ENCODE peak calls at places on chromosomes 3 and 15, in four cellular contexts. One of them, this sample, is unnamed.

GRCh38 chr3:138781012-138781470 is 53.7 kb downstream of the PIK3CB start:
- DNase-seq in K562: no peak
- DNase-seq in HCT116: no peak
- DNase-seq in HepG2: no peak
- DNase-seq in this sample: no peak

GRCh38 chr3:110362756-110363155 is 708.9 kb upstream of the NECTIN3 start:
- DNase-seq in K562: no peak
- DNase-seq in HCT116: no peak
- DNase-seq in HepG2: no peak
- DNase-seq in this sample: no peak

GRCh38 chr3:42501321-42501680 is 1.1 kb upstream of the VIPR1 start:
- DNase-seq in K562: no peak
- DNase-seq in HCT116: no peak
- DNase-seq in HepG2: no peak
- DNase-seq in this sample: no peak

GRCh38 chr15:71444866-71445590 is 329.8 kb downstream of the THSD4 start:
- DNase-seq in K562: no peak
- DNase-seq in HCT116: no peak
- DNase-seq in HepG2: peak; percentile 86
- DNase-seq in this sample: no peak

GRCh38 chr15:63907521-63907920 is 73.8 kb upstream of the HERC1 start:
- DNase-seq in K562: no peak
- DNase-seq in HCT116: no peak
- DNase-seq in HepG2: no peak
- DNase-seq in this sample: no peak

GRCh38 chr15:64503640-64504039 is 43.3 kb downstream of the ZNF609 start:
- DNase-seq in K562: no peak
- DNase-seq in HCT116: no peak
- DNase-seq in HepG2: no peak
- DNase-seq in this sample: no peak

GRCh38 chr3:134366928-134367352 is 7.3 kb downstream of the AMOTL2 start:
- DNase-seq in K562: no peak
- DNase-seq in HCT116: no peak
- DNase-seq in HepG2: peak; percentile 32
- DNase-seq in this sample: no peak

GRCh38 chr15:52098328-52098727 is 14.2 kb downstream of the BCL2L10 start:
- DNase-seq in K562: no peak
- DNase-seq in HCT116: no peak
- DNase-seq in HepG2: no peak
- DNase-seq in this sample: no peak

GRCh38 chr3:157982359-157982758 is 123.9 kb downstream of the SHOX2 start:
- DNase-seq in K562: no peak
- DNase-seq in HCT116: no peak
- DNase-seq in HepG2: no peak
- DNase-seq in this sample: no peak

GRCh38 chr3:42071720-42072582 is 19.2 kb upstream of the TRAK1 start:
- DNase-seq in K562: no peak
- DNase-seq in HCT116: no peak
- DNase-seq in HepG2: peak; percentile 39
- DNase-seq in this sample: no peak

GRCh38 chr3:13420051-13420816 is at the start of gene NUP210:
- DNase-seq in K562: peak; percentile 94
- DNase-seq in HCT116: no peak
- DNase-seq in HepG2: peak; percentile 50
- DNase-seq in this sample: no peak

GRCh38 chr15:39957481-39957880 is 23.6 kb downstream of the EIF2AK4 start:
- DNase-seq in K562: no peak
- DNase-seq in HCT116: no peak
- DNase-seq in HepG2: no peak
- DNase-seq in this sample: no peak

GRCh38 chr15:84892786-84893307 is 8.4 kb downstream of the SLC28A1 start:
- DNase-seq in K562: no peak
- DNase-seq in HCT116: no peak
- DNase-seq in HepG2: no peak
- DNase-seq in this sample: no peak

DNA sequence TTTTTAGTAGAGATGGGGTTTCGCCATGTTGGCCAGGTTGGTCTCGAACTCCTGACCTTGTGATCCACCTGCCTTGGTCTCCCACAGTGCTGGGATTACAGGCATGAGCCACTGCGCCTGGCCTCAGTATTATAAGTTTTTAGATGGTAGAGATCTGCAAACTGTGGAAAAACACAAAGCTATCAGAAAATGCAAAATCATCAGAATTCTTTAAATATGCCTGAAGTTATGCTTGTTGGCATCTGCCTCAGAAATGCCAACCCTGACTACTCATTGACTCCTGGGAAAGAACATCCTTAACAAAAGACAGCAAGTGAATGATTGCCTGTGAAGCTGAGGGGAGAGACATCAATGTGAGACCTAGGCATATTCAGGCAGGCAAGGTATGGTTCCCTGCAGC is 94.3 kb upstream of the MB21D2 start:
- DNase-seq in K562: no peak
- DNase-seq in HCT116: no peak
- DNase-seq in HepG2: no peak
- DNase-seq in this sample: no peak
- TF ChIP-seq POLR2AphosphoS5 in K562: no peak
- TF ChIP-seq POLR2AphosphoS5 in HCT116: no peak
- TF ChIP-seq POLR2AphosphoS5 in HepG2: no peak
- TF ChIP-seq POLR2AphosphoS5 in this sample: no peak

GRCh38 chr3:30661107-30661873 is 54.9 kb downstream of the TGFBR2 start:
- DNase-seq in K562: no peak
- DNase-seq in HCT116: no peak
- DNase-seq in HepG2: no peak
- DNase-seq in this sample: no peak

GRCh38 chr3:30664884-30665283 is 58.5 kb downstream of the TGFBR2 start:
- DNase-seq in K562: no peak
- DNase-seq in HCT116: no peak
- DNase-seq in HepG2: no peak
- DNase-seq in this sample: no peak

GRCh38 chr3:30664449-30664848 is 58.0 kb downstream of the TGFBR2 start:
- DNase-seq in K562: no peak
- DNase-seq in HCT116: no peak
- DNase-seq in HepG2: no peak
- DNase-seq in this sample: no peak

GRCh38 chr3:30663533-30664241 is 57.3 kb downstream of the TGFBR2 start:
- DNase-seq in K562: no peak
- DNase-seq in HCT116: no peak
- DNase-seq in HepG2: no peak
- DNase-seq in this sample: no peak

DNA sequence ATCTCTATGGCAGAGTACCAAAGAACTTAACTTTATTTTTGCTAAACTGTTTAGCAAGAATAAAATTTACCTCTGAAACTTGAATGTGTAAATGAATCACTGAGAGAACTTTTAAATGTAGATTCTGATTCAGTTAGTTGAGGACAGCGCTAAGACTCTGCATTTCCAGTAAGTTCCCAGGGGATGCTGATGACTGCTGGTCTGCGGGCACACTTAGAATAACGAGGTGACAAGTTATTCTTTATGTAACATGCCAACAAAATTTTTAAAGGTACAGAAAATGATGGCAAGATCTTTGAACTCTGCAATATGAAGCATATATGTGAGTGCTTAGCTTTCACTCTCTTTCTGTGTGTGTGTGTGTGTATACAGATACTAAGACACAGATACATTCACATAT is 56.4 kb downstream of the TGFBR2 start:
- DNase-seq in K562: no peak
- DNase-seq in HCT116: no peak
- DNase-seq in HepG2: no peak
- DNase-seq in this sample: no peak
- TF ChIP-seq TCF7L2 in K562: no peak
- TF ChIP-seq TCF7L2 in HCT116: no peak
- TF ChIP-seq TCF7L2 in HepG2: no peak
- TF ChIP-seq TCF7L2 in this sample: no peak

DNA sequence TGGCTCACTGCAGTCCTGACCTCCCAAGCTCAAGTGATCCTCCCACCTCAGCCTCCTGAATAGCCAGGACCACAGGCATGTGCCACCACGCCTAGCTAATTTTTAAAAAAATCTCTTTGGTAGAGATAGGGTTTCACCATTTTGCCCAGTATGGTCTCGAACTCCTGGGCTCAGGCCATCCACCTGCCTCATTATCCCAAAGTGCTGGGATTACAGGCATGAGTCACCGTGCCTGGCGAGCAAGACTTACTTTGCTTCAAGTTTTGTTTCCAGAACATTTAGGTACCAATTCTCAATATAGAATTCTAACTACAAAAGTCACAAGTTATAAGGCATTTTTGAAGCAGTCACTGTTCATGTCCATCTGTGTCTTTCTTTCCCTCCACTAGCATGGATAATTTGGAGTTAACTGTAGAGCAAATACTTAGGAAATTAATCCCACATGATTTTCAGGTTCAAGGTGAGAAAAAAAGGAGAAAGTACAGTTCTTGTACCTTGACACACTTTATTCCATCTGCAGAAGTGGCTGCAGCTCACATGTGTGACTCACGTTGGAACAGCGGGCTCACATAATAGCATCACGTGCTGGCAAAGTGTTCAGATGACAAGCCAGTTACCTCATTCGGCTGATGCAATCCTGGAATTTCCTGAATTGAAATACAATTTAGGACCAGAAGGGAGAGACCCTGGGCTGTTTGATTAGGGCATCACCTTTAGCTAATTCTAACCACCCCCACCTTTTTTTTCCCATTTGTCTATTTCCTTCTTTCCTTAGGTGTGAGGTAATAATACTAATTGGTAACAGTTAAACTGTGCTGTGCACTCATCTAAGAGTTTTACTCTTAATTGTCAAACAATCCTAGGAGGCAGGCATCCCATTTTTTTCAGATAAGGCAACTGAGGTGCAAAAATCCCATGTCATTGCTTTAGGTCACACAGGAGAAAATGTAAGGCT is 46.9 kb upstream of the NEDD4 start:
- DNase-seq in K562: no peak
- DNase-seq in HCT116: peak; percentile 88
- DNase-seq in HepG2: peak; percentile 80
- DNase-seq in this sample: peak; percentile 81
- TF ChIP-seq POLR2AphosphoS5 in K562: no peak
- TF ChIP-seq POLR2AphosphoS5 in HCT116: peak; percentile 61
- TF ChIP-seq POLR2AphosphoS5 in HepG2: no peak
- TF ChIP-seq POLR2AphosphoS5 in this sample: no peak

GRCh38 chr3:127600749-127601456 is 2.7 kb downstream of the MCM2 start:
- DNase-seq in K562: no peak
- DNase-seq in HCT116: no peak
- DNase-seq in HepG2: no peak
- DNase-seq in this sample: no peak
- TF ChIP-seq TCF7L2 in K562: no peak
- TF ChIP-seq TCF7L2 in HCT116: no peak
- TF ChIP-seq TCF7L2 in HepG2: no peak
- TF ChIP-seq TCF7L2 in this sample: no peak

GRCh38 chr15:74778599-74778970 is 3.3 kb upstream of the CSK start:
- DNase-seq in K562: no peak
- DNase-seq in HCT116: no peak
- DNase-seq in HepG2: no peak
- DNase-seq in this sample: no peak

GRCh38 chr15:74775132-74775562 is 6.7 kb upstream of the CSK start:
- DNase-seq in K562: no peak
- DNase-seq in HCT116: no peak
- DNase-seq in HepG2: no peak
- DNase-seq in this sample: no peak

GRCh38 chr15:74775894-74776293 is 6.0 kb upstream of the CSK start:
- DNase-seq in K562: no peak
- DNase-seq in HCT116: no peak
- DNase-seq in HepG2: no peak
- DNase-seq in this sample: no peak

GRCh38 chr15:74777769-74778598 is 3.9 kb upstream of the CSK start:
- DNase-seq in K562: no peak
- DNase-seq in HCT116: no peak
- DNase-seq in HepG2: no peak
- DNase-seq in this sample: no peak

DNA sequence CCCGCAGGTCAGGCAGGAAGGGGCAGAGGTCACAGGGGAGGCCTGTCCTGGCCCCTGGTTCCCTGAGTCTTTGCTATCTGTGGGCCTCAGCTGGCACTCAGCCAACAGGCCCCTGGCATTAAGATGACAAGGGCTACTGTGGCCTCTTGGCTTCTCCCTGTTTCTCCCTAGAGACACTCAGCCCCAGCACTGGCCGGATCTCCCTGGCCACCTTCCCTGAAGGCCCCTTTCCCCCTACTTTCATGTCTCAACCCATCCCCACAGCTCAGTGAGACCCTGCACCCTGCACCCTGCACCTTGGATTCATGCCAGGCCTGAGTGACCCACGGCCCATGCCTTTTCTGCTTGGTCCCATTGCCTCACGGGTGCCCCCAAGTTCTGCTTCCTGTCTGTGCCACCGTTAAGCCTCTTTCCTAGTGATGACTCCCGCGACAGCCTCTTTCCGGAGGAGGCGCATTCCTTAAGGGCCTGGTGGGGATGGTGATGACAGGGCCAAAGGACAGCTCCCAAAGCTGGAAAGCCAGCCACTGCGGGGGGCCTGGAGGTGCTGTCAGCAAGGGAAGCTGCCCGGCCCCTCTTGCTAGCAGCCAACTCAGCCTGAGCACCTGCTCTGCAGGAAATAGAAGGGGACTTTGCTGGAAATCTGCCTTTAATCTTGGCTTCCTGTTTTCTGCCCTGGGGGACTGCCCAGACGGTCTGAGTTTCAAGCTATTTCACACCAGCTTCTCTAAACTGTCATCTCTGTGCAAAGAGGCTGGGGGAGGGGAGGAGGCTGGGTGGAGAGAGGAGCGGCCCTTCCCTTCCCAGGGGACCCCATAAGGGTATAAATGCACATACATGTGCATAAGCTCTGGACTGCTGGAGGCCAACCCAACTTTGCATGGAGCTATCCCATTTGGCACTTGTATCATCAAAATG is 4.8 kb upstream of the CSK start:
- DNase-seq in K562: no peak
- DNase-seq in HCT116: no peak
- DNase-seq in HepG2: no peak
- DNase-seq in this sample: no peak
- TF ChIP-seq POLR2AphosphoS5 in K562: no peak
- TF ChIP-seq POLR2AphosphoS5 in HCT116: no peak
- TF ChIP-seq POLR2AphosphoS5 in HepG2: no peak
- TF ChIP-seq POLR2AphosphoS5 in this sample: no peak

GRCh38 chr3:69927571-69927970 is 72.0 kb upstream of the SAMMSON start:
- DNase-seq in K562: no peak
- DNase-seq in HCT116: no peak
- DNase-seq in HepG2: no peak
- DNase-seq in this sample: no peak

GRCh38 chr3:69932087-69932486 is 67.4 kb upstream of the SAMMSON start:
- DNase-seq in K562: no peak
- DNase-seq in HCT116: no peak
- DNase-seq in HepG2: no peak
- DNase-seq in this sample: no peak

GRCh38 chr3:69929019-69929418 is 70.5 kb upstream of the SAMMSON start:
- DNase-seq in K562: no peak
- DNase-seq in HCT116: no peak
- DNase-seq in HepG2: no peak
- DNase-seq in this sample: no peak

GRCh38 chr3:69932501-69932900 is 67.0 kb upstream of the SAMMSON start:
- DNase-seq in K562: no peak
- DNase-seq in HCT116: no peak
- DNase-seq in HepG2: no peak
- DNase-seq in this sample: no peak

GRCh38 chr3:69930564-69930963 is 69.0 kb upstream of the SAMMSON start:
- DNase-seq in K562: no peak
- DNase-seq in HCT116: no peak
- DNase-seq in HepG2: no peak
- DNase-seq in this sample: no peak
- TF ChIP-seq TCF7L2 in K562: no peak
- TF ChIP-seq TCF7L2 in HCT116: no peak
- TF ChIP-seq TCF7L2 in HepG2: no peak
- TF ChIP-seq TCF7L2 in this sample: no peak

This sample was measured in Panc1.